ENCODE peak calls at places on chromosomes 11 and 22, in six cellular contexts. One of them, this sample, is unnamed.

GRCh38 chr11:60193687-60194433 is 11.0 kb upstream of the MS4A6A start:
- DNase-seq in breast epithelium: no peak
- DNase-seq in upper lobe of left lung: no peak
- DNase-seq in GM12878: peak
- DNase-seq in esophagus muscularis mucosa: no peak
- DNase-seq in transverse colon: peak
- DNase-seq in this sample: peak

GRCh38 chr11:119297938-119298337 is 19.0 kb downstream of the MCAM start:
- DNase-seq in breast epithelium: peak
- DNase-seq in upper lobe of left lung: no peak
- DNase-seq in GM12878: no peak
- DNase-seq in esophagus muscularis mucosa: no peak
- DNase-seq in transverse colon: no peak
- DNase-seq in this sample: no peak

GRCh38 chr22:20777420-20778177 is 3.7 kb downstream of the SERPIND1 start:
- DNase-seq in breast epithelium: no peak
- DNase-seq in upper lobe of left lung: no peak
- DNase-seq in GM12878: no peak
- DNase-seq in esophagus muscularis mucosa: no peak
- DNase-seq in transverse colon: peak
- DNase-seq in this sample: no peak

GRCh38 chr11:1335811-1336761 is 26.7 kb upstream of the TOLLIP start:
- DNase-seq in breast epithelium: peak
- DNase-seq in upper lobe of left lung: peak
- DNase-seq in GM12878: no peak
- DNase-seq in esophagus muscularis mucosa: peak
- DNase-seq in transverse colon: peak
- DNase-seq in this sample: peak

GRCh38 chr11:39113606-39114005 is 2345.8 kb downstream of the LRRC4C start:
- DNase-seq in breast epithelium: no peak
- DNase-seq in upper lobe of left lung: no peak
- DNase-seq in GM12878: no peak
- DNase-seq in esophagus muscularis mucosa: no peak
- DNase-seq in transverse colon: no peak
- DNase-seq in this sample: no peak

GRCh38 chr22:44199866-44200265 is 19.1 kb downstream of the PARVG start:
- DNase-seq in breast epithelium: no peak
- DNase-seq in upper lobe of left lung: peak
- DNase-seq in GM12878: no peak
- DNase-seq in esophagus muscularis mucosa: no peak
- DNase-seq in transverse colon: no peak
- DNase-seq in this sample: no peak

GRCh38 chr22:41380993-41381328 is 781 bp upstream of the TEF start:
- DNase-seq in breast epithelium: peak
- DNase-seq in upper lobe of left lung: no peak
- DNase-seq in GM12878: no peak
- DNase-seq in esophagus muscularis mucosa: peak
- DNase-seq in transverse colon: peak
- DNase-seq in this sample: no peak

GRCh38 chr11:73308003-73308962 is at the start of gene ARHGEF17:
- DNase-seq in breast epithelium: peak
- DNase-seq in upper lobe of left lung: peak
- DNase-seq in GM12878: no peak
- DNase-seq in esophagus muscularis mucosa: no peak
- DNase-seq in transverse colon: peak
- DNase-seq in this sample: no peak

GRCh38 chr11:131913267-131913666 is 542.9 kb downstream of the NTM start:
- DNase-seq in breast epithelium: no peak
- DNase-seq in upper lobe of left lung: no peak
- DNase-seq in GM12878: no peak
- DNase-seq in esophagus muscularis mucosa: no peak
- DNase-seq in transverse colon: no peak
- DNase-seq in this sample: no peak

GRCh38 chr11:76030973-76031590 is 175.2 kb downstream of the WNT11 start:
- DNase-seq in breast epithelium: no peak
- DNase-seq in upper lobe of left lung: no peak
- DNase-seq in GM12878: no peak
- DNase-seq in esophagus muscularis mucosa: no peak
- DNase-seq in transverse colon: no peak
- DNase-seq in this sample: no peak

GRCh38 chr11:86134580-86135318 is 65.9 kb upstream of the PICALM start:
- DNase-seq in breast epithelium: no peak
- DNase-seq in upper lobe of left lung: no peak
- DNase-seq in GM12878: no peak
- DNase-seq in esophagus muscularis mucosa: no peak
- DNase-seq in transverse colon: no peak
- DNase-seq in this sample: no peak

GRCh38 chr11:15650105-15650938 is 535.6 kb downstream of the INSC start:
- DNase-seq in breast epithelium: peak
- DNase-seq in upper lobe of left lung: peak
- DNase-seq in GM12878: peak
- DNase-seq in esophagus muscularis mucosa: peak
- DNase-seq in transverse colon: peak
- DNase-seq in this sample: peak

GRCh38 chr22:19769393-19769715 is 8.8 kb downstream of the TBX1 start:
- DNase-seq in breast epithelium: no peak
- DNase-seq in upper lobe of left lung: peak
- DNase-seq in GM12878: no peak
- DNase-seq in esophagus muscularis mucosa: no peak
- DNase-seq in transverse colon: no peak
- DNase-seq in this sample: no peak

GRCh38 chr22:40965936-40966557 is 14.9 kb downstream of the RBX1 start:
- DNase-seq in breast epithelium: no peak
- DNase-seq in upper lobe of left lung: no peak
- DNase-seq in GM12878: no peak
- DNase-seq in esophagus muscularis mucosa: no peak
- DNase-seq in transverse colon: no peak
- DNase-seq in this sample: no peak

GRCh38 chr22:46083383-46084350 is 66.7 kb upstream of the PPARA start:
- DNase-seq in breast epithelium: no peak
- DNase-seq in upper lobe of left lung: peak
- DNase-seq in GM12878: no peak
- DNase-seq in esophagus muscularis mucosa: no peak
- DNase-seq in transverse colon: peak
- DNase-seq in this sample: no peak

GRCh38 chr11:126751242-126751641 is 249.3 kb downstream of the KIRREL3 start:
- DNase-seq in breast epithelium: no peak
- DNase-seq in upper lobe of left lung: no peak
- DNase-seq in GM12878: no peak
- DNase-seq in esophagus muscularis mucosa: no peak
- DNase-seq in transverse colon: no peak
- DNase-seq in this sample: no peak

GRCh38 chr11:57885298-57886035 is 123.9 kb downstream of the CTNND1 start:
- DNase-seq in breast epithelium: no peak
- DNase-seq in upper lobe of left lung: no peak
- DNase-seq in GM12878: no peak
- DNase-seq in esophagus muscularis mucosa: no peak
- DNase-seq in transverse colon: no peak
- DNase-seq in this sample: no peak

GRCh38 chr22:19455585-19456370 is 8.3 kb upstream of the C22orf39 start:
- DNase-seq in breast epithelium: no peak
- DNase-seq in upper lobe of left lung: no peak
- DNase-seq in GM12878: no peak
- DNase-seq in esophagus muscularis mucosa: no peak
- DNase-seq in transverse colon: no peak
- DNase-seq in this sample: no peak

GRCh38 chr11:120601566-120601965 is 90.0 kb downstream of the GRIK4 start:
- DNase-seq in breast epithelium: no peak
- DNase-seq in upper lobe of left lung: no peak
- DNase-seq in GM12878: no peak
- DNase-seq in esophagus muscularis mucosa: no peak
- DNase-seq in transverse colon: no peak
- DNase-seq in this sample: no peak

GRCh38 chr11:123235687-123236261 is 40.7 kb upstream of the CLMP start:
- DNase-seq in breast epithelium: no peak
- DNase-seq in upper lobe of left lung: no peak
- DNase-seq in GM12878: no peak
- DNase-seq in esophagus muscularis mucosa: no peak
- DNase-seq in transverse colon: no peak
- DNase-seq in this sample: no peak

GRCh38 chr11:123235117-123235686 is 40.2 kb upstream of the CLMP start:
- DNase-seq in breast epithelium: no peak
- DNase-seq in upper lobe of left lung: peak
- DNase-seq in GM12878: no peak
- DNase-seq in esophagus muscularis mucosa: no peak
- DNase-seq in transverse colon: peak
- DNase-seq in this sample: no peak

GRCh38 chr11:123241874-123242538 is 47.0 kb upstream of the CLMP start:
- DNase-seq in breast epithelium: no peak
- DNase-seq in upper lobe of left lung: no peak
- DNase-seq in GM12878: no peak
- DNase-seq in esophagus muscularis mucosa: no peak
- DNase-seq in transverse colon: no peak
- DNase-seq in this sample: peak

GRCh38 chr11:123238297-123238696 is 43.2 kb upstream of the CLMP start:
- DNase-seq in breast epithelium: no peak
- DNase-seq in upper lobe of left lung: no peak
- DNase-seq in GM12878: no peak
- DNase-seq in esophagus muscularis mucosa: peak
- DNase-seq in transverse colon: no peak
- DNase-seq in this sample: no peak

DNA sequence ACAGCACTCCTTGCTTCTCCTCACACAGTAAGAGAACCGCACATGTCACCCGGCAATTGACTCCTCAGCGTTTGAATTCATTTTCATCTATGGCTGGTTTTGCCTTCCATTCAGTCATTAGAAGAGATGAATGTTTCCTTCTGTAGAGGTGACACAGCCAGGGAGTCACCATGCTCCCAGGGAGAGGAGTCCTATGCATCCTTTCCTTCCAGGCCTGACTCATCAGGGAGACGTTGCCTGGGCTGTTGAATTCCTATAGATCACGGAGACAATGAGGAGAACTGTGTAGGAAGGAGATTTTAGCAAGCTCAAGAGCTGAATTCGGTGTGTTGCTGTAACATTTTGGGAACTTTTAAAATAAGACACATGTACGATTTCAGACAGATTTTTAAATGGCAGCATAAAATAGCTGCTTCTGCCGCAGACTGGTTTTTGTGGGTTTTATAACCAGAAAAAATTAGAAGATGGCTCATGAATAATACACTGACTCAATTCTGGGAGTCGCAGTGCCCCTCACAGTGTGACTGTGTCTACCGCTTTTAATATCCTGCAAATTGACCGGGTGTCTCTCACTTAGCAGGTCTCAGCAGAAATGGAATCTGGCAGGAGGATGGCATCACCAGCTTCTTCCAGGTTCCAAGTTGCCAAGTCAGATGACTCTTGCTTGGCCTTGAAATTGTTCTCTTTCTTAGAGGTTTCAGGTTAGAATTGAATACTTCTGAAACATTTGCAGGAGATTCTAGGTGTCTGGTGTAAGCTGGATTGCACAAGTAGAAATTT is 44.5 kb upstream of the CLMP start:
- DNase-seq in breast epithelium: no peak
- DNase-seq in upper lobe of left lung: no peak
- DNase-seq in GM12878: no peak
- DNase-seq in esophagus muscularis mucosa: no peak
- DNase-seq in transverse colon: no peak
- DNase-seq in this sample: no peak
- H3K27ac ChIP-seq in breast epithelium: no peak
- H3K27ac ChIP-seq in upper lobe of left lung: no peak
- H3K27ac ChIP-seq in GM12878: no peak
- H3K27ac ChIP-seq in esophagus muscularis mucosa: no peak
- H3K27ac ChIP-seq in transverse colon: no peak
- H3K27ac ChIP-seq in this sample: peak

DNA sequence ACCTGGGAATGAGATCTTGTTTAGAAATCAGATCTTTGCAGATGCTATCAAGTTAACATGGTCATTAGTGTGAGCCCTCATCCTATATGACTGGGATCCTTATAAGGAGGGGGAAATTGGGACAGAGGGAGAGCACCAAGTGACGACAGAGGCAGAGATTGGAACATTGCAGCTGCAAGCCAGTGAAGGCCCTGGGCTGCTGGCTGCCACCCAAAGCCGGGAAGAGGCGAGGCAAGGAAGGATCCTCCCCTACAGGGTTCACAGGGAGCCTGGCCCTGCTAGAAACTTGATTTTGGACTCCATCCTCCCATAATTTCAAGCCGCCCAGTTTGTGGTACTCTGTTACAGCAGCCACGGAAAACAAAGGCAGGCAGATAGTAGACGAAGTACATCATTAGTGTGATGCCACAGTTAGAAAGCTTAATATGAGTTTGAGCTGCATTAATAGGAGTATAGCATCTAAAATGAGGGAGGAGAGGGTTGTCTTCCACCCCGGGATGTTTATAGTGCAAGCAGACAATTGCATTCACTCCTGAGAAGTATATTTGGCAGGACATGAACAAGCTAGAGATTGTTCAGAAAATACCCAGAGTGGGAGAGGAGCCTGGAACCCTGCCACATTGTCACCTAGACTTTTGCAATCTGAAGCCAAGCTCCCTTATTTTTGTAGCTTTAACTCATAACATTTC is 56.8 kb upstream of the CLMP start:
- DNase-seq in breast epithelium: no peak
- DNase-seq in upper lobe of left lung: peak
- DNase-seq in GM12878: no peak
- DNase-seq in esophagus muscularis mucosa: no peak
- DNase-seq in transverse colon: peak
- DNase-seq in this sample: no peak
- TF ChIP-seq POLR2AphosphoS5 in breast epithelium: no peak
- TF ChIP-seq POLR2AphosphoS5 in upper lobe of left lung: no peak
- TF ChIP-seq POLR2AphosphoS5 in GM12878: no peak
- TF ChIP-seq POLR2AphosphoS5 in esophagus muscularis mucosa: peak
- TF ChIP-seq POLR2AphosphoS5 in transverse colon: no peak
- TF ChIP-seq POLR2AphosphoS5 in this sample: no peak

GRCh38 chr22:24230911-24231656 is 13.8 kb downstream of the GGT5 start:
- DNase-seq in breast epithelium: no peak
- DNase-seq in upper lobe of left lung: peak
- DNase-seq in GM12878: no peak
- DNase-seq in esophagus muscularis mucosa: no peak
- DNase-seq in transverse colon: peak
- DNase-seq in this sample: no peak

GRCh38 chr22:24233235-24233634 is 11.6 kb downstream of the GGT5 start:
- DNase-seq in breast epithelium: no peak
- DNase-seq in upper lobe of left lung: peak
- DNase-seq in GM12878: no peak
- DNase-seq in esophagus muscularis mucosa: no peak
- DNase-seq in transverse colon: no peak
- DNase-seq in this sample: no peak

GRCh38 chr22:24232725-24233124 is 12.2 kb downstream of the GGT5 start:
- DNase-seq in breast epithelium: no peak
- DNase-seq in upper lobe of left lung: peak
- DNase-seq in GM12878: no peak
- DNase-seq in esophagus muscularis mucosa: no peak
- DNase-seq in transverse colon: no peak
- DNase-seq in this sample: no peak

GRCh38 chr22:24232124-24232523 is 12.8 kb downstream of the GGT5 start:
- DNase-seq in breast epithelium: no peak
- DNase-seq in upper lobe of left lung: peak
- DNase-seq in GM12878: no peak
- DNase-seq in esophagus muscularis mucosa: no peak
- DNase-seq in transverse colon: no peak
- DNase-seq in this sample: no peak

GRCh38 chr22:24231706-24232105 is 13.2 kb downstream of the GGT5 start:
- DNase-seq in breast epithelium: no peak
- DNase-seq in upper lobe of left lung: no peak
- DNase-seq in GM12878: no peak
- DNase-seq in esophagus muscularis mucosa: no peak
- DNase-seq in transverse colon: no peak
- DNase-seq in this sample: no peak
- H3K27ac ChIP-seq in breast epithelium: no peak
- H3K27ac ChIP-seq in upper lobe of left lung: no peak
- H3K27ac ChIP-seq in GM12878: no peak
- H3K27ac ChIP-seq in esophagus muscularis mucosa: no peak
- H3K27ac ChIP-seq in transverse colon: no peak
- H3K27ac ChIP-seq in this sample: no peak

GRCh38 chr11:8690374-8691342 is 8.1 kb downstream of the RPL27A start:
- DNase-seq in breast epithelium: peak
- DNase-seq in upper lobe of left lung: no peak
- DNase-seq in GM12878: no peak
- DNase-seq in esophagus muscularis mucosa: no peak
- DNase-seq in transverse colon: no peak
- DNase-seq in this sample: no peak
- TF ChIP-seq POLR2AphosphoS5 in breast epithelium: no peak
- TF ChIP-seq POLR2AphosphoS5 in upper lobe of left lung: no peak
- TF ChIP-seq POLR2AphosphoS5 in GM12878: no peak
- TF ChIP-seq POLR2AphosphoS5 in esophagus muscularis mucosa: no peak
- TF ChIP-seq POLR2AphosphoS5 in transverse colon: no peak
- TF ChIP-seq POLR2AphosphoS5 in this sample: no peak